ENCODE peak calls at places on chromosomes 5 and 9, in six cellular contexts. One of them, this sample, is unnamed. For H3K9me2, the result is how much of the 10 kb centered on the place peaks cover.

GRCh38 chr5:40093550-40093949 is 586.2 kb upstream of the PTGER4 start:
- DNase-seq in GM23248: no peak
- DNase-seq in HCT116: no peak
- DNase-seq in GM23338: no peak
- DNase-seq in MM.1S: no peak
- DNase-seq in Karpas-422: no peak
- DNase-seq in this sample: no peak

GRCh38 chr5:73152411-73153388 is 20.3 kb upstream of the TMEM174 start:
- DNase-seq in GM23248: no peak
- DNase-seq in HCT116: peak
- DNase-seq in GM23338: peak
- DNase-seq in MM.1S: no peak
- DNase-seq in Karpas-422: no peak
- DNase-seq in this sample: no peak

GRCh38 chr5:34775886-34776285 is 63.1 kb upstream of the TTC23L start:
- DNase-seq in GM23248: no peak
- DNase-seq in HCT116: no peak
- DNase-seq in GM23338: no peak
- DNase-seq in MM.1S: no peak
- DNase-seq in Karpas-422: no peak
- DNase-seq in this sample: no peak

GRCh38 chr9:68780735-68781134 is 75.7 kb downstream of the PIP5K1B start:
- DNase-seq in GM23248: peak
- DNase-seq in HCT116: no peak
- DNase-seq in GM23338: no peak
- DNase-seq in MM.1S: peak
- DNase-seq in Karpas-422: no peak
- DNase-seq in this sample: no peak

GRCh38 chr5:128083811-128084227 is 253 bp downstream of the SLC12A2 start:
- DNase-seq in GM23248: peak
- DNase-seq in HCT116: no peak
- DNase-seq in GM23338: peak
- DNase-seq in MM.1S: no peak
- DNase-seq in Karpas-422: no peak
- DNase-seq in this sample: no peak

GRCh38 chr9:35303567-35303966 is 141.8 kb downstream of the UNC13B start:
- DNase-seq in GM23248: no peak
- DNase-seq in HCT116: no peak
- DNase-seq in GM23338: no peak
- DNase-seq in MM.1S: no peak
- DNase-seq in Karpas-422: no peak
- DNase-seq in this sample: no peak

GRCh38 chr5:170552486-170553122 is 48.8 kb downstream of the KCNIP1 start:
- DNase-seq in GM23248: peak
- DNase-seq in HCT116: no peak
- DNase-seq in GM23338: peak
- DNase-seq in MM.1S: no peak
- DNase-seq in Karpas-422: no peak
- DNase-seq in this sample: no peak

GRCh38 chr5:140293091-140293996 is 9.6 kb downstream of the PFDN1 start:
- DNase-seq in GM23248: peak
- DNase-seq in HCT116: no peak
- DNase-seq in GM23338: no peak
- DNase-seq in MM.1S: no peak
- DNase-seq in Karpas-422: no peak
- DNase-seq in this sample: no peak

GRCh38 chr9:133511607-133512006 is 13.2 kb downstream of the MYMK start:
- DNase-seq in GM23248: no peak
- DNase-seq in HCT116: no peak
- DNase-seq in GM23338: no peak
- DNase-seq in MM.1S: no peak
- DNase-seq in Karpas-422: no peak
- DNase-seq in this sample: no peak

GRCh38 chr9:98101868-98102273 is 17.2 kb downstream of the TRIM14 start:
- DNase-seq in GM23248: no peak
- DNase-seq in HCT116: no peak
- DNase-seq in GM23338: peak
- DNase-seq in MM.1S: peak
- DNase-seq in Karpas-422: peak
- DNase-seq in this sample: no peak

GRCh38 chr5:34660444-34660843 is 4.3 kb downstream of the RAI14 start:
- DNase-seq in GM23248: peak
- DNase-seq in HCT116: no peak
- DNase-seq in GM23338: no peak
- DNase-seq in MM.1S: no peak
- DNase-seq in Karpas-422: no peak
- DNase-seq in this sample: peak

GRCh38 chr9:128992995-128993394 is 35.1 kb downstream of the SH3GLB2 start:
- DNase-seq in GM23248: peak
- DNase-seq in HCT116: no peak
- DNase-seq in GM23338: peak
- DNase-seq in MM.1S: no peak
- DNase-seq in Karpas-422: no peak
- DNase-seq in this sample: no peak

GRCh38 chr9:130347931-130348330 is 82.4 kb downstream of the HMCN2 start:
- DNase-seq in GM23248: no peak
- DNase-seq in HCT116: no peak
- DNase-seq in GM23338: peak
- DNase-seq in MM.1S: no peak
- DNase-seq in Karpas-422: no peak
- DNase-seq in this sample: no peak

GRCh38 chr5:66057239-66057638 is 86.9 kb upstream of the SREK1 start:
- DNase-seq in GM23248: no peak
- DNase-seq in HCT116: no peak
- DNase-seq in GM23338: no peak
- DNase-seq in MM.1S: no peak
- DNase-seq in Karpas-422: no peak
- DNase-seq in this sample: no peak

GRCh38 chr5:45057564-45057963 is 248.8 kb downstream of the MRPS30 start:
- DNase-seq in GM23248: no peak
- DNase-seq in HCT116: no peak
- DNase-seq in GM23338: peak
- DNase-seq in MM.1S: no peak
- DNase-seq in Karpas-422: no peak
- DNase-seq in this sample: no peak

GRCh38 chr5:145450286-145450969 is 384.7 kb downstream of the PRELID2 start:
- DNase-seq in GM23248: no peak
- DNase-seq in HCT116: no peak
- DNase-seq in GM23338: no peak
- DNase-seq in MM.1S: no peak
- DNase-seq in Karpas-422: no peak
- DNase-seq in this sample: no peak

GRCh38 chr5:146744358-146744757 is 134.2 kb downstream of the PPP2R2B start:
- DNase-seq in GM23248: peak
- DNase-seq in HCT116: no peak
- DNase-seq in GM23338: no peak
- DNase-seq in MM.1S: no peak
- DNase-seq in Karpas-422: no peak
- DNase-seq in this sample: no peak

GRCh38 chr9:129148463-129149204 is 29.4 kb downstream of the IER5L start:
- DNase-seq in GM23248: no peak
- DNase-seq in HCT116: no peak
- DNase-seq in GM23338: no peak
- DNase-seq in MM.1S: no peak
- DNase-seq in Karpas-422: no peak
- DNase-seq in this sample: no peak

GRCh38 chr5:90602681-90603080 is 44.1 kb downstream of the ADGRV1 start:
- DNase-seq in GM23248: no peak
- DNase-seq in HCT116: no peak
- DNase-seq in GM23338: no peak
- DNase-seq in MM.1S: peak
- DNase-seq in Karpas-422: no peak
- DNase-seq in this sample: no peak

GRCh38 chr9:110029815-110030480 is 178.0 kb downstream of the C9orf152 start:
- DNase-seq in GM23248: no peak
- DNase-seq in HCT116: no peak
- DNase-seq in GM23338: no peak
- DNase-seq in MM.1S: no peak
- DNase-seq in Karpas-422: no peak
- DNase-seq in this sample: no peak

GRCh38 chr9:110029422-110029814 is 178.5 kb downstream of the C9orf152 start:
- DNase-seq in GM23248: peak
- DNase-seq in HCT116: no peak
- DNase-seq in GM23338: no peak
- DNase-seq in MM.1S: no peak
- DNase-seq in Karpas-422: no peak
- DNase-seq in this sample: peak

GRCh38 chr9:110030632-110031031 is 177.3 kb downstream of the C9orf152 start:
- DNase-seq in GM23248: peak
- DNase-seq in HCT116: no peak
- DNase-seq in GM23338: no peak
- DNase-seq in MM.1S: no peak
- DNase-seq in Karpas-422: no peak
- DNase-seq in this sample: no peak

GRCh38 chr9:110033869-110034268 is 174.1 kb downstream of the C9orf152 start:
- DNase-seq in GM23248: peak
- DNase-seq in HCT116: no peak
- DNase-seq in GM23338: peak
- DNase-seq in MM.1S: no peak
- DNase-seq in Karpas-422: no peak
- DNase-seq in this sample: no peak

DNA sequence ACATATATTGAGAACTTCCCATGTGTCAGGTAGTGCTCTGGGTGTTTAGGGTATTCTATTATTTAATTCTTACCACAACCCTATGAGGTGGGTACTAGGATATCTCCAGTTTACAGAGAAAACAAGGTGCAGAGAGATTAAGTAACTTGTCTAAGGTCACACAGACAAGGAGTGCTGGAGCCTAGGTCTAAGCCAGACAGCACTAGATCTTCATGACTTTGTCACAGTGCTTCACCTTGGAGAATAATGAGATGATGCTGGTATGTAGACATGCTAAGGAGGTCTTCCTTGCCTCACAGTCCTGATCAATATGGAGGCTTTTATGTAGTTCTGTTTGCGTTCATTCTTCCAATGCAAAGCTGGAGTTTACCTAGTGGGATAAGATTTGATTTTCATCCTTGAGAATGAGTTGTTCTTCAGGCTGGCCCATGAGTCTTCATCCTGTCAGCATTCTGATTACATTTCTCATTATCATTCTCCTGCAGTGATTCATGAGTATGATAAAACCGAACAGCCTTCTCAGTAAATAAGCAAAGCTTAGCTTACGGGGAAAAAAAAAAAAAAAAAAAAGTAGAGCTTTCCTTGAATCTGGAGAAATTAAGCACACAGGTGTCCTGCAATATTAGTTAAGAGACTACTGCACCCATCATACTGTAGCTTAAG is 176.3 kb downstream of the C9orf152 start:
- DNase-seq in GM23248: peak
- DNase-seq in HCT116: no peak
- DNase-seq in GM23338: no peak
- DNase-seq in MM.1S: no peak
- DNase-seq in Karpas-422: no peak
- DNase-seq in this sample: no peak
- H3K4me2 ChIP-seq in GM23248: peak
- H3K4me2 ChIP-seq in HCT116: no peak
- H3K4me2 ChIP-seq in GM23338: no peak
- H3K4me2 ChIP-seq in MM.1S: no peak
- H3K4me2 ChIP-seq in Karpas-422: no peak
- H3K4me2 ChIP-seq in this sample: peak

DNA sequence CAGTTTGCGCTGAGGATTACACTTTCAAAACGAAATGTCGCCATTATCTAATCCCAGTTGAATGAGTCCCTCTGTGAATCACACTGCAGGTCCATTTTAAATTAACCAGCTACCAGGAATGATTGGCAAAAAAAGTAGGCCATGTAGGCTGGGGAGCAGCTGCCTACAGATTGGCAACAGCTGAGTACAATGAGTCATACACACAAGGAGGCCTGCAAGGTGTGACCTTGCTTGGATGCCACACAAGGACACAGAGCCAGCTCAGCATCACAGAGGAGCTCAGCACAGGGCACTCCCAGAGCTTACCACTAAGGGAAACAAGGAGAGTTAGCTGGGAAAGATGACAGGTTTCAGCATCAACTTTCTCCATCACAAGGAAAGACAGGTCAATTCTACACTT is 12.9 kb downstream of the HAVCR1 start:
- DNase-seq in GM23248: no peak
- DNase-seq in HCT116: peak
- DNase-seq in GM23338: no peak
- DNase-seq in MM.1S: no peak
- DNase-seq in Karpas-422: no peak
- DNase-seq in this sample: peak
- H3K9me2 ChIP-seq in GM23248: under half
- H3K9me2 ChIP-seq in HCT116: under half
- H3K9me2 ChIP-seq in GM23338: under half
- H3K9me2 ChIP-seq in MM.1S: under half
- H3K9me2 ChIP-seq in Karpas-422: under half
- H3K9me2 ChIP-seq in this sample: under half

GRCh38 chr5:179906795-179907569 is 715 bp downstream of the TBC1D9B start:
- DNase-seq in GM23248: peak
- DNase-seq in HCT116: no peak
- DNase-seq in GM23338: peak
- DNase-seq in MM.1S: peak
- DNase-seq in Karpas-422: peak
- DNase-seq in this sample: peak
- H2AFZ ChIP-seq in GM23248: peak
- H2AFZ ChIP-seq in HCT116: no peak
- H2AFZ ChIP-seq in GM23338: peak
- H2AFZ ChIP-seq in MM.1S: peak
- H2AFZ ChIP-seq in Karpas-422: no peak
- H2AFZ ChIP-seq in this sample: peak

GRCh38 chr5:154215931-154216330 is 25.4 kb downstream of the GALNT10 start:
- DNase-seq in GM23248: peak
- DNase-seq in HCT116: no peak
- DNase-seq in GM23338: no peak
- DNase-seq in MM.1S: no peak
- DNase-seq in Karpas-422: no peak
- DNase-seq in this sample: no peak

GRCh38 chr5:154223320-154223719 is 32.8 kb downstream of the GALNT10 start:
- DNase-seq in GM23248: no peak
- DNase-seq in HCT116: no peak
- DNase-seq in GM23338: no peak
- DNase-seq in MM.1S: no peak
- DNase-seq in Karpas-422: no peak
- DNase-seq in this sample: peak

GRCh38 chr5:154222414-154222813 is 31.9 kb downstream of the GALNT10 start:
- DNase-seq in GM23248: no peak
- DNase-seq in HCT116: no peak
- DNase-seq in GM23338: no peak
- DNase-seq in MM.1S: no peak
- DNase-seq in Karpas-422: no peak
- DNase-seq in this sample: no peak

GRCh38 chr5:154220625-154221024 is 30.1 kb downstream of the GALNT10 start:
- DNase-seq in GM23248: peak
- DNase-seq in HCT116: peak
- DNase-seq in GM23338: no peak
- DNase-seq in MM.1S: no peak
- DNase-seq in Karpas-422: no peak
- DNase-seq in this sample: peak

DNA sequence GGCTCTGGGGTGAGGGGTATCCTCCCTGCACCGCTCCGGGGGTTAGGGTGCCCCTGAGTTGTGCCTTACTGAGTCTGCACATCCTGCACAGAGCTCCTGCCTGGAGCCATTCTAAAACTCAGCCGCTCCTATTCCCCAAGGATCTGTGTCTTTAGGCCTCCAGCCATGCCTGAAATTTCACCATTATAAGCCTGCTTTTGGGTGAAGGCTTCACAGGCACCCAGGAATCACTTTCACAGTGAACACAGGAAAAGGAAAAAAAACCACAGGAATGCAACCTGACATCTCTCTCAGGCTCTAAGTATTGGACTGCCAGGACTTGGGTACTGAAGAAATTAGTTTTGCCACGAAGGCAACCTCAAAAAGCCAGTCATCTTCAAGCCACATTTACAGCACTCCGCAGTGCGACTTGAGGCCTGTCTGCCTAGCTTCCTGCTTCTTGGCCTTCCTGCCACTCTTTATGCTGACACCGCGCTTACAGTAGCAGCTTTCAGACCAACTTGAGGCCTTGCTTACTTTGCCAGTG is 30.9 kb downstream of the GALNT10 start:
- DNase-seq in GM23248: peak
- DNase-seq in HCT116: peak
- DNase-seq in GM23338: peak
- DNase-seq in MM.1S: peak
- DNase-seq in Karpas-422: no peak
- DNase-seq in this sample: peak
- H3K4me2 ChIP-seq in GM23248: peak
- H3K4me2 ChIP-seq in HCT116: peak
- H3K4me2 ChIP-seq in GM23338: no peak
- H3K4me2 ChIP-seq in MM.1S: peak
- H3K4me2 ChIP-seq in Karpas-422: no peak
- H3K4me2 ChIP-seq in this sample: peak

This sample was measured in PC-9.